ENCODE peak calls at places on chromosomes 2 and 18, in seven cellular contexts. B is GM23338; R is amniotic stem cell; H is HFFc6; K is effector memory CD4-positive, alpha-beta T cell; S is activated T-cell treated with anti-CD3 and anti-CD28 coated beads, Interleukin-2, amount 50 U/mL, for 24 hours; U is activated B cell treated with CpG ODN at 0.5 μM for 24 hours. F is an unnamed sample.
A peak's percentile ranks its signal among the peaks of the same experiment; 100 is the strongest.

GRCh38 chr2:145569108-145569507 is 1049.2 kb upstream of the ZEB2 start:
- DNase-seq in B (no peak), R (no peak), U (no peak), H (peak; percentile 27), S (no peak), K (no peak), F (no peak)

GRCh38 chr2:191150451-191151314 is at the start of gene STAT4:
- DNase-seq in S (peak; percentile 81), K (peak; percentile 81), B (peak; percentile 87), R (no peak), U (peak; percentile 55), H (no peak), F (peak; percentile 47)

GRCh38 chr2:100197643-100198153 is 55.3 kb upstream of the AFF3 start:
- DNase-seq in B (peak; percentile 70), S (no peak), R (no peak), K (no peak), U (no peak), H (peak; percentile 50), F (no peak)

GRCh38 chr18:36732264-36732663 is 96.5 kb downstream of the TPGS2 start:
- DNase-seq in R (no peak), S (no peak), K (no peak), U (no peak), H (no peak), B (no peak), F (no peak)

GRCh38 chr18:45169610-45170009 is 445.7 kb upstream of the SLC14A2 start:
- DNase-seq in U (no peak), H (peak; percentile 90), K (no peak), R (peak; percentile 43), S (no peak), B (no peak), F (no peak)

GRCh38 chr2:48991415-48992131 is 162.7 kb downstream of the FSHR start:
- DNase-seq in S (no peak), R (no peak), U (no peak), H (no peak), B (no peak), K (no peak), F (no peak)

GRCh38 chr18:77550625-77551024 is 301.0 kb downstream of the GALR1 start:
- DNase-seq in U (no peak), S (no peak), B (no peak), H (no peak), K (no peak), R (no peak), F (no peak)

GRCh38 chr2:156405586-156405985 is 30.6 kb upstream of the GPD2 start:
- DNase-seq in R (no peak), S (no peak), H (peak; percentile 17), U (no peak), K (no peak), B (peak; percentile 14), F (no peak)

F was measured in T-helper 2 cell.